ENCODE peak calls at places on chromosomes 12 and 14, in nine cellular contexts. One of them, this sample, is unnamed.

GRCh38 chr12:76402259-76402658 is 54.0 kb upstream of the BBS10 start:
- DNase-seq in lung: no peak
- DNase-seq in EL: no peak
- DNase-seq in AG04449: no peak
- DNase-seq in NCI-H1417 treated with DMSO at 0.1 percent for 48 hours: no peak
- DNase-seq in posterior vena cava: no peak
- DNase-seq in fibroblast of gingiva: no peak
- DNase-seq in stimulated activated CD4-positive, alpha-beta T cell treated with anti-CD3 and anti-CD28 coated beads, Interleukin-15, amount 100 ng/mL, for 1 hour: no peak
- DNase-seq in KG1: no peak
- DNase-seq in this sample: no peak

GRCh38 chr14:105139831-105140239 is 28.7 kb downstream of the JAG2 start:
- DNase-seq in EL: no peak
- DNase-seq in NCI-H1417 treated with DMSO at 0.1 percent for 48 hours: no peak
- DNase-seq in KG1: no peak
- DNase-seq in lung: no peak
- DNase-seq in stimulated activated CD4-positive, alpha-beta T cell treated with anti-CD3 and anti-CD28 coated beads, Interleukin-15, amount 100 ng/mL, for 1 hour: no peak
- DNase-seq in AG04449: no peak
- DNase-seq in posterior vena cava: peak; percentile 42
- DNase-seq in fibroblast of gingiva: no peak
- DNase-seq in this sample: no peak

GRCh38 chr12:19428261-19428660 is 11.0 kb upstream of the AEBP2 start:
- DNase-seq in EL: no peak
- DNase-seq in fibroblast of gingiva: no peak
- DNase-seq in lung: no peak
- DNase-seq in stimulated activated CD4-positive, alpha-beta T cell treated with anti-CD3 and anti-CD28 coated beads, Interleukin-15, amount 100 ng/mL, for 1 hour: no peak
- DNase-seq in KG1: no peak
- DNase-seq in NCI-H1417 treated with DMSO at 0.1 percent for 48 hours: no peak
- DNase-seq in posterior vena cava: no peak
- DNase-seq in AG04449: no peak
- DNase-seq in this sample: no peak

GRCh38 chr14:54703082-54703481 is 136.2 kb downstream of the SAMD4A start:
- DNase-seq in EL: no peak
- DNase-seq in AG04449: no peak
- DNase-seq in stimulated activated CD4-positive, alpha-beta T cell treated with anti-CD3 and anti-CD28 coated beads, Interleukin-15, amount 100 ng/mL, for 1 hour: no peak
- DNase-seq in fibroblast of gingiva: no peak
- DNase-seq in posterior vena cava: no peak
- DNase-seq in NCI-H1417 treated with DMSO at 0.1 percent for 48 hours: no peak
- DNase-seq in KG1: no peak
- DNase-seq in lung: no peak
- DNase-seq in this sample: no peak

GRCh38 chr12:18888062-18888461 is 150.1 kb downstream of the CAPZA3 start:
- DNase-seq in posterior vena cava: no peak
- DNase-seq in stimulated activated CD4-positive, alpha-beta T cell treated with anti-CD3 and anti-CD28 coated beads, Interleukin-15, amount 100 ng/mL, for 1 hour: no peak
- DNase-seq in AG04449: no peak
- DNase-seq in fibroblast of gingiva: no peak
- DNase-seq in NCI-H1417 treated with DMSO at 0.1 percent for 48 hours: no peak
- DNase-seq in lung: no peak
- DNase-seq in KG1: no peak
- DNase-seq in EL: no peak
- DNase-seq in this sample: no peak

GRCh38 chr14:101719045-101719645 is 42.4 kb upstream of the PPP2R5C start:
- DNase-seq in NCI-H1417 treated with DMSO at 0.1 percent for 48 hours: no peak
- DNase-seq in KG1: no peak
- DNase-seq in posterior vena cava: no peak
- DNase-seq in fibroblast of gingiva: no peak
- DNase-seq in lung: no peak
- DNase-seq in EL: no peak
- DNase-seq in stimulated activated CD4-positive, alpha-beta T cell treated with anti-CD3 and anti-CD28 coated beads, Interleukin-15, amount 100 ng/mL, for 1 hour: no peak
- DNase-seq in AG04449: no peak
- DNase-seq in this sample: no peak

GRCh38 chr14:88960528-88960927 is 136.1 kb downstream of the TTC8 start:
- DNase-seq in posterior vena cava: no peak
- DNase-seq in lung: no peak
- DNase-seq in KG1: no peak
- DNase-seq in fibroblast of gingiva: no peak
- DNase-seq in AG04449: no peak
- DNase-seq in NCI-H1417 treated with DMSO at 0.1 percent for 48 hours: no peak
- DNase-seq in stimulated activated CD4-positive, alpha-beta T cell treated with anti-CD3 and anti-CD28 coated beads, Interleukin-15, amount 100 ng/mL, for 1 hour: no peak
- DNase-seq in EL: no peak
- DNase-seq in this sample: no peak

GRCh38 chr14:92353447-92353846 is 30.5 kb downstream of the SLC24A4 start:
- DNase-seq in NCI-H1417 treated with DMSO at 0.1 percent for 48 hours: no peak
- DNase-seq in stimulated activated CD4-positive, alpha-beta T cell treated with anti-CD3 and anti-CD28 coated beads, Interleukin-15, amount 100 ng/mL, for 1 hour: no peak
- DNase-seq in AG04449: no peak
- DNase-seq in posterior vena cava: no peak
- DNase-seq in EL: no peak
- DNase-seq in lung: no peak
- DNase-seq in KG1: no peak
- DNase-seq in fibroblast of gingiva: no peak
- DNase-seq in this sample: no peak

GRCh38 chr12:90859591-90859990 is 95.4 kb downstream of the CCER1 start:
- DNase-seq in posterior vena cava: no peak
- DNase-seq in NCI-H1417 treated with DMSO at 0.1 percent for 48 hours: no peak
- DNase-seq in lung: no peak
- DNase-seq in AG04449: no peak
- DNase-seq in EL: no peak
- DNase-seq in KG1: no peak
- DNase-seq in stimulated activated CD4-positive, alpha-beta T cell treated with anti-CD3 and anti-CD28 coated beads, Interleukin-15, amount 100 ng/mL, for 1 hour: no peak
- DNase-seq in fibroblast of gingiva: no peak
- DNase-seq in this sample: no peak

GRCh38 chr12:123941485-123942276 is 30.9 kb downstream of the CCDC92 start:
- DNase-seq in AG04449: no peak
- DNase-seq in lung: no peak
- DNase-seq in stimulated activated CD4-positive, alpha-beta T cell treated with anti-CD3 and anti-CD28 coated beads, Interleukin-15, amount 100 ng/mL, for 1 hour: no peak
- DNase-seq in NCI-H1417 treated with DMSO at 0.1 percent for 48 hours: no peak
- DNase-seq in fibroblast of gingiva: peak; percentile 87
- DNase-seq in KG1: no peak
- DNase-seq in posterior vena cava: peak; percentile 64
- DNase-seq in EL: peak; percentile 5
- DNase-seq in this sample: no peak

GRCh38 chr14:87690076-87690661 is 302.8 kb downstream of the GALC start:
- DNase-seq in posterior vena cava: no peak
- DNase-seq in AG04449: no peak
- DNase-seq in stimulated activated CD4-positive, alpha-beta T cell treated with anti-CD3 and anti-CD28 coated beads, Interleukin-15, amount 100 ng/mL, for 1 hour: no peak
- DNase-seq in fibroblast of gingiva: no peak
- DNase-seq in KG1: no peak
- DNase-seq in NCI-H1417 treated with DMSO at 0.1 percent for 48 hours: no peak
- DNase-seq in lung: no peak
- DNase-seq in EL: no peak
- DNase-seq in this sample: no peak